ENCODE peak calls at places on chromosomes 16 and 17, in five cellular contexts. S is GDM1, P is cardiac muscle cell, K is SHP77, E is ELF-1. Q is an unnamed sample.

GRCh38 chr16:30946671-30947532 is 2.0 kb upstream of the ORAI3 start:
- DNase-seq in S (no peak), E (no peak), K (no peak), P (no peak), Q (no peak)

GRCh38 chr16:700684-701584 is 4.7 kb downstream of the FBXL16 start:
- DNase-seq in E (no peak), P (no peak), S (no peak), K (no peak), Q (no peak)

GRCh38 chr17:71638668-71639067 is 482.2 kb upstream of the SOX9 start:
- DNase-seq in E (no peak), P (no peak), S (no peak), K (no peak), Q (no peak)

GRCh38 chr17:28912281-28912937 is 9.5 kb upstream of the DHRS13 start:
- DNase-seq in E (no peak), S (no peak), K (no peak), P (no peak), Q (no peak)

GRCh38 chr16:56547120-56547948 is 17.5 kb upstream of the MT4 start:
- DNase-seq in K (peak; percentile 54), E (peak; percentile 73), P (peak; percentile 49), S (no peak), Q (no peak)

GRCh38 chr16:84085774-84086173 is 31.0 kb downstream of the MBTPS1 start:
- DNase-seq in E (no peak), P (no peak), S (no peak), K (no peak), Q (no peak)

GRCh38 chr17:69945698-69946185 is 129.3 kb upstream of the KCNJ16 start:
- DNase-seq in P (no peak), K (no peak), E (no peak), S (no peak), Q (no peak)

GRCh38 chr17:62869885-62870580 is 61.9 kb upstream of the MARCHF10 start:
- DNase-seq in S (no peak), E (peak; percentile 84), K (no peak), P (peak; percentile 80), Q (peak; percentile 66)

GRCh38 chr17:65485388-65486299 is 75.8 kb downstream of the AXIN2 start:
- DNase-seq in P (peak; percentile 90), E (no peak), K (no peak), S (no peak), Q (no peak)

GRCh38 chr16:84952335-84953050 is 58.8 kb downstream of the ZDHHC7 start:
- DNase-seq in P (peak; percentile 91), S (peak; percentile 12), K (peak; percentile 90), E (peak; percentile 95), Q (peak; percentile 89)

GRCh38 chr17:40176409-40177110 is 710 bp upstream of the RAPGEFL1 start:
- DNase-seq in E (no peak), P (no peak), S (no peak), K (no peak), Q (no peak)

GRCh38 chr17:50909765-50910661 is 43.9 kb upstream of the TOB1 start:
- DNase-seq in S (no peak), K (no peak), P (no peak), E (no peak), Q (no peak)

GRCh38 chr17:42394838-42395237 is 6.6 kb upstream of the STAT3 start:
- DNase-seq in E (no peak), S (no peak), P (no peak), K (no peak), Q (no peak)

GRCh38 chr16:86809458-86809955 is 231.2 kb downstream of the FOXL1 start:
- DNase-seq in S (no peak), K (no peak), P (peak; percentile 27), E (peak; percentile 76), Q (no peak)

GRCh38 chr17:39740357-39741111 is 2.8 kb downstream of the GRB7 start:
- DNase-seq in K (no peak), E (peak; percentile 83), P (peak; percentile 63), S (no peak), Q (no peak)

GRCh38 chr17:51435641-51436091 is 175.3 kb downstream of the UTP18 start:
- DNase-seq in K (peak; percentile 96), S (no peak), E (peak; percentile 37), P (peak; percentile 24), Q (peak; percentile 50)

GRCh38 chr16:27377666-27378485 is 24.1 kb upstream of the IL21R start:
- DNase-seq in P (no peak), S (no peak), K (no peak), E (no peak), Q (no peak)

GRCh38 chr16:83992624-83993023 is 24.6 kb downstream of the NECAB2 start:
- DNase-seq in E (no peak), S (no peak), P (peak; percentile 83), K (no peak), Q (no peak)

GRCh38 chr17:21024024-21024423 is 18.8 kb downstream of the USP22 start:
- DNase-seq in E (no peak), S (no peak), K (no peak), P (peak; percentile 22), Q (no peak)

GRCh38 chr17:82367724-82368524 is 3.6 kb upstream of the UTS2R start:
- DNase-seq in K (peak; percentile 33), E (peak; percentile 87), S (peak; percentile 80), P (no peak), Q (peak; percentile 96)

GRCh38 chr17:35889818-35890773 is 9.9 kb upstream of the CCL5 start:
- DNase-seq in S (no peak), K (no peak), P (peak; percentile 91), E (no peak), Q (no peak)

GRCh38 chr16:30521476-30521872 is 4.9 kb downstream of the ZNF768 start:
- DNase-seq in S (no peak), E (no peak), P (no peak), K (no peak), Q (no peak)

GRCh38 chr16:11256657-11257130 is 690 bp upstream of the SOCS1 start:
- DNase-seq in P (peak; percentile 72), E (peak; percentile 68), S (no peak), K (no peak), Q (no peak)

Q was measured in SK-N-DZ.